ENCODE peak calls at places on chromosomes 12 and 14, in five cellular contexts. Z is prostate gland, D is GM12878, H is GM12892, L is transverse colon. B is an unnamed sample.

GRCh38 chr12:16165506-16165905 is 112.0 kb downstream of the SLC15A5 start:
- DNase-seq in Z (peak), H (no peak), D (no peak), L (peak), B (no peak)

GRCh38 chr14:76491172-76491930 is 115.4 kb downstream of the ESRRB start:
- DNase-seq in Z (no peak), L (no peak), H (no peak), D (no peak), B (no peak)

GRCh38 chr12:21521541-21521940 is 4.6 kb upstream of the SPX start:
- DNase-seq in H (no peak), Z (no peak), D (no peak), L (no peak), B (no peak)

GRCh38 chr14:32588448-32589320 is 259.6 kb downstream of the AKAP6 start:
- DNase-seq in L (no peak), D (no peak), H (no peak), Z (no peak), B (no peak)

GRCh38 chr14:100534528-100535286 is 52.5 kb downstream of the BEGAIN start:
- DNase-seq in H (peak), L (peak), D (no peak), Z (no peak), B (peak)

GRCh38 chr12:165862-166368 is 48.0 kb downstream of the SLC6A12 start:
- DNase-seq in Z (no peak), L (no peak), H (no peak), D (no peak), B (no peak)

GRCh38 chr14:76698191-76698590 is 63.1 kb upstream of the VASH1 start:
- DNase-seq in L (no peak), Z (no peak), H (no peak), D (no peak), B (no peak)

GRCh38 chr12:11039171-11039570 is 8.0 kb upstream of the TAS2R31 start:
- DNase-seq in H (no peak), Z (no peak), L (no peak), D (no peak), B (no peak)

GRCh38 chr12:45730116-45730841 is 773 bp downstream of the ARID2 start:
- DNase-seq in L (peak), D (no peak), Z (peak), H (no peak), B (peak)

GRCh38 chr12:65427646-65428045 is 149.2 kb downstream of the MSRB3 start:
- DNase-seq in Z (no peak), H (no peak), L (no peak), D (no peak), B (no peak)

GRCh38 chr12:123971770-123972447 is 722 bp downstream of the CCDC92 start:
- DNase-seq in L (peak), H (no peak), Z (peak), D (no peak), B (no peak)

GRCh38 chr12:65948320-65949008 is 124.2 kb downstream of the HMGA2 start:
- DNase-seq in D (no peak), Z (peak), H (no peak), L (peak), B (no peak)

GRCh38 chr14:102481791-102482238 is 27.8 kb downstream of the ANKRD9 start:
- DNase-seq in D (no peak), L (no peak), Z (peak), H (no peak), B (peak)

GRCh38 chr14:63276016-63276415 is 42.7 kb downstream of the GPHB5 start:
- DNase-seq in H (no peak), D (no peak), L (no peak), Z (no peak), B (no peak)

GRCh38 chr14:104335611-104336010 is 197.2 kb downstream of the KIF26A start:
- DNase-seq in H (no peak), Z (no peak), L (no peak), D (no peak), B (no peak)

GRCh38 chr12:120961604-120962486 is 16.5 kb upstream of the HNF1A start:
- DNase-seq in Z (peak), D (no peak), H (no peak), L (peak), B (no peak)

GRCh38 chr12:97493729-97494128 is 31.1 kb downstream of the RMST start:
- DNase-seq in H (no peak), Z (no peak), D (no peak), L (no peak), B (no peak)

GRCh38 chr12:42904683-42905418 is 315.3 kb upstream of the PRICKLE1 start:
- DNase-seq in L (no peak), Z (no peak), D (no peak), H (no peak), B (no peak)

GRCh38 chr12:102691773-102692555 is 211.6 kb upstream of the IGF1 start:
- DNase-seq in H (no peak), Z (no peak), D (no peak), L (no peak), B (no peak)

GRCh38 chr12:104352106-104352713 is 48.7 kb downstream of the EID3 start:
- DNase-seq in Z (no peak), D (no peak), L (no peak), H (no peak), B (no peak)

GRCh38 chr14:78345346-78345745 is 175.2 kb downstream of the NRXN3 start:
- DNase-seq in D (no peak), L (no peak), H (no peak), Z (no peak), B (no peak)

GRCh38 chr14:71688576-71688975 is 243.7 kb upstream of the RGS6 start:
- DNase-seq in D (no peak), H (no peak), L (no peak), Z (no peak), B (no peak)

GRCh38 chr14:37147310-37147875 is 25.0 kb downstream of the SLC25A21 start:
- DNase-seq in L (no peak), D (no peak), H (no peak), Z (no peak), B (no peak)

GRCh38 chr12:11014234-11014633 is 8.2 kb downstream of the TAS2R19 start:
- DNase-seq in H (no peak), L (no peak), D (no peak), Z (no peak), B (no peak)

GRCh38 chr14:96747608-96748007 is 49.6 kb upstream of the VRK1 start:
- DNase-seq in L (no peak), Z (no peak), H (no peak), D (no peak), B (no peak)

GRCh38 chr12:79983969-79984629 is 49.2 kb upstream of the PPP1R12A start:
- DNase-seq in H (no peak), Z (no peak), L (no peak), D (no peak), B (no peak)

GRCh38 chr14:22926316-22926715 is 2.9 kb downstream of the PRMT5 start:
- DNase-seq in H (no peak), Z (no peak), L (peak), D (no peak), B (no peak)

GRCh38 chr12:107106241-107107025 is 13.1 kb upstream of the CRY1 start:
- DNase-seq in H (no peak), D (no peak), Z (no peak), L (no peak), B (no peak)

GRCh38 chr12:3717283-3717974 is 35.5 kb downstream of the CRACR2A start:
- DNase-seq in H (no peak), D (no peak), Z (no peak), L (peak), B (no peak)

GRCh38 chr12:66453111-66453510 is 150.8 kb downstream of the HELB start:
- DNase-seq in L (no peak), D (no peak), Z (no peak), H (no peak), B (no peak)

DNA sequence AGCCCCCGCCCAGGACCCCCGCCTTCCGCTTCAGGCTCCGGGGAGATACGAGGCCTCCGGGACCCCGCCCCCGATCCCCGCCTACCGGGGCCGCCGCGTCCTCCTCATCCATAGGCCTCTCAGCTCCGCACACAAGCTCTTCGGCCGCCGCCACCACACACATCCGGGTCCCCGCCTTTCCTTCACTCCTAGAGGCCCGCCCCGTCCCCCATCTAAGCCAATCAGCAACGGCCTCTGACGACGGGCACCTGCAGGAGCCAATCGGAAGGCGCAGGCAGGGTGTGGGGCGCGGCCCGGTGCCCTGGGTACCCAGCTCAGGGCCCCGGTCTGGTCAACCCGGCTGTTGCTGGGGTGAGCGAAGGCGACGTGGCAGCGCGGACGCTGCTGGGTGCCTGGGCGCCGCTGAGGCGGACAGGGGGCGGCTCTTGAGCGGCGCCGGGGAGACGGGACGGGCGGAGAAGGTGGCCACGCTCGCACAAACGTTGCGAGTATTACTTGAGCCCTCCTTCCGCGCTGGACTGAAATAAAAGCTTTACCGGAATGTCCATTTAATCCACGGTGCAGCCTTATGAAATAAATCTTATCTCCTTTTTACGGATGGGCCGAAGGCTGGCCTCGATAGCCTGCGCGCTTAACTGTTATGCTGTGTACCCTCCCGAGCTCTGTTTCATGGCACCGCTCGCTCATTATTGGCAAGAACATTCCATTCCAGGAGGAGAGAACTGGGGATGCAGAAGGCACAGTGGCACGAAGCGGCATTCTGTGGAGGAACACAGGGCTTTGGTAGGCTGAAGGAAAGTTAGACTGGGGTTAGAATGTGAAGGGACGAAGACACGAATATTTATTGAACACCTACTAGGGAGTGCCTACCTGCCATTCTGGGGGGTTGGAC is at the start of gene SPRYD3:
- DNase-seq in L (peak), Z (peak), H (peak), D (peak), B (peak)
- TF ChIP-seq POLR2A in L (peak), Z (peak), H (peak), D (peak), B (peak)

GRCh38 chr14:68905107-68905895 is 73.8 kb downstream of the ACTN1 start:
- DNase-seq in Z (no peak), D (no peak), H (no peak), L (no peak), B (no peak)
- TF ChIP-seq POLR2AphosphoS5 in Z (no peak), D (no peak), H (no peak), L (no peak), B (no peak)

GRCh38 chr12:112904571-112904970 is 2.2 kb upstream of the OAS1 start:
- DNase-seq in D (no peak), Z (no peak), H (no peak), L (no peak), B (no peak)

GRCh38 chr12:112908548-112908947 is 1.8 kb downstream of the OAS1 start:
- DNase-seq in D (no peak), Z (no peak), H (no peak), L (no peak), B (no peak)

GRCh38 chr12:112905451-112906089 is 1.2 kb upstream of the OAS1 start:
- DNase-seq in Z (no peak), L (no peak), D (no peak), H (no peak), B (no peak)

GRCh38 chr12:112907415-112908157 is 824 bp downstream of the OAS1 start:
- DNase-seq in L (peak), H (peak), Z (no peak), D (peak), B (no peak)

DNA sequence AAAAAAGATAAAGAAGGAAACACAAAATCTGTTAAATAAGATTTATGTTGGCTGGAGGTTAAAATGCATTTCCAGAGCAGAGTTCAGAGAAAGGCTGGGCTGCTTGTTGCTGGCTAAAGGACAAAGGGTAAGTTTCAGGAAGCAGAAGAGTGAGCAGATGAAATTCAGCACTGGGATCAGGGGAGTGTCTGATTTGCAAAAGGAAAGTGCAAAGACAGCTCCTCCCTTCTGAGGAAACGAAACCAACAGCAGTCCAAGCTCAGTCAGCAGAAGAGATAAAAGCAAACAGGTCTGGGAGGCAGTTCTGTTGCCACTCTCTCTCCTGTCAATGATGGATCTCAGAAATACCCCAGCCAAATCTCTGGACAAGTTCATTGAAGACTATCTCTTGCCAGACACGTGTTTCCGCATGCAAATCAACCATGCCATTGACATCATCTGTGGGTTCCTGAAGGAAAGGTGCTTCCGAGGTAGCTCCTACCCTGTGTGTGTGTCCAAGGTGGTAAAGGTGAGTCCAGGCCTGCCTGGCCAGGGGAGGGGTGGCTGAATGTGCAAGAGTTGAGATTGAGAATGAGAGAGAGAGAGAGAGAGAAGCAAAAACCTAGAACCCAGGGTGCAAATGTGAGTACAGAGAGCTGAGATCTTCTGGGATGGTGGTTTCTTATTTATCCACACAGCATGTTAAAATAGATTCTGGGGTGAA is at the start of gene OAS1:
- DNase-seq in D (peak), L (peak), H (peak), Z (peak), B (no peak)
- TF ChIP-seq POLR2A in D (peak), L (peak), H (peak), Z (peak), B (no peak)

GRCh38 chr12:52243264-52243773 is 10.3 kb downstream of the KRT7 start:
- DNase-seq in H (no peak), Z (peak), D (no peak), L (no peak), B (peak)
- TF ChIP-seq POLR2AphosphoS5 in H (no peak), Z (peak), D (no peak), L (no peak), B (no peak)

GRCh38 chr12:77559400-77560074 is 271.2 kb upstream of the NAV3 start:
- DNase-seq in Z (no peak), L (no peak), H (no peak), D (no peak), B (peak)

GRCh38 chr12:77560714-77561113 is 270.0 kb upstream of the NAV3 start:
- DNase-seq in D (no peak), Z (no peak), L (no peak), H (no peak), B (no peak)
- TF ChIP-seq POLR2A in D (no peak), Z (no peak), L (no peak), H (no peak), B (no peak)

DNA sequence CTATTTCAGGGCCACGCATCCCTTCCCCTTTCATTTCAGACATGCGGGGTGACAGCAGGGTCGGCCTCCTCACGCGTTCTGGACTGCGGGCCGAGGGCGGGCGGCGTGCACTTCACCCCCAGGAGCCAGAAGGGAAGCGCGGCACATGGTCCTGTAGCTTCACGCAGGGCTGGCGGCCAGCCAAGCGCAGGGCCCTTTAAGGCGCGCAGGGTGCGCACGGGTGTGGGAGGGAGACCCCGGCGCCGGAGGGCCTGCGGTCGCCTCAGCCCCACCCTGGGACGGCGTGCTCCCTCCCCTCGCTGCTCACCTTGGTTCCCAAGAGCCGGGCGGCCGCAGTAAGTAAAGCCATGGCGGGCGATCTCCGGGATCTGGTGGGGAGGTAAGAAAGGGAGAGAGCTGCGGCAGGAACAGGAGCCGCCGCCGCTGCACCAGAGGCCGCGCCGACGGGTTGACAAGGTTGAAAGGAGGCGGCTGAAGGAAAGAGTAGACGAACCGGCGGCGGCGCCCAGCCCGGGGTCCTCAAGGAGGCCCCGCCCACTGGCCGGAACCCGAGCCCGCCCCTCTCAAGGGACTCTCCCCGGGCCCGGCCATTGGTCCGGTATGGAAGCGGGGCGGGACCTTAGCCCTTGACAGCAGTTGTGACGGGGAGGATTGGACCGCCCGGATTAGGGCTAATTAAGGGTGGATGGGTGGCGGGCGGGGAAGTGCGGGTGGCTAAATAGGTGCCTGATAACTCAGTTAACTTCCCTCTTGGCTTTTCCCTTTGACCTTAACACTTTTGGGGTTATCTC is at the start of gene CS:
- DNase-seq in H (peak), D (peak), L (peak), Z (peak), B (peak)
- TF ChIP-seq POLR2AphosphoS5 in H (peak), D (peak), L (peak), Z (peak), B (peak)

GRCh38 chr12:12266389-12266872 is 413 bp downstream of the LRP6 start:
- DNase-seq in H (no peak), Z (peak), D (no peak), L (peak), B (no peak)

GRCh38 chr12:12267801-12268200 is 957 bp upstream of the LRP6 start:
- DNase-seq in D (no peak), H (no peak), Z (no peak), L (no peak), B (no peak)

GRCh38 chr12:12265571-12266388 is 1.1 kb downstream of the LRP6 start:
- DNase-seq in H (no peak), D (no peak), Z (peak), L (no peak), B (no peak)

GRCh38 chr12:12265035-12265434 is 1.8 kb downstream of the LRP6 start:
- DNase-seq in H (no peak), D (no peak), Z (no peak), L (no peak), B (no peak)

DNA sequence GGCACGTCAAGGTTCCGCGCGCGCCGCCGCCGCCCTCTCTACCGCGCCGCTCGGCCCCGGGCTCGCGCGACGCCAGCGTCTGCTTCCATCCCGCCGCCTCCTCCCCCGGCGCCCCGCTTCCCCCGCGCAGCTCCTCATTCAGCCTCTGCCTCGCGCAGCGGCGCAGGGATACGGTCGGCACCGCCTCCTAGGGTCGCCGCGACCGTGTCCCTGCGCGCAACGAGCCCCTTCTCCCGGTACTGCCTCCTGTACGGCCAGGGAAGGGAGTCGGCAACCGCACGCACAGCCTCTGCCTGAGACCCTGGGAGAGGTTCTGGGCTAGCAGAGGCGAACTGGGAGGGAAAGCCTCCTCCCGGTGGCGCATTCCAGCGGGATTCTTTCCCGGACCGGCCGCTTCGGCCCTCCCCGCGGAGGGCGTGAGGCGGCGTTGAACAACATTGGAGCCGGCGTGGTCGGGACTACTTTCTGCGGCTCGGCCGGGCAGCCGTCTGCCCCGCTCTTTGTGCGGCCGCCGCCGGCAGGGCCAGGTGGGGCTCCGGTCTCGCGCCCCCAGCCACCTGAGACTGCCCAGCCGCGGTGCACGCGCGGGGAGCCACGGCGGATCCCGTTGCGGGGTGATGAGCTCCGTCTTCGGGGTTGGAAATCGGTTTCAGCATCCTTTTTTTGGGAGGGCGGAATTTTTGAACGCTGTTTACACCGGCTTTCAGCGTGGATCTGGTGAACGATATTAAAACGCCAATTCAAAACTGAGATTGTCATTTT is at the start of gene LRP6:
- DNase-seq in L (peak), Z (peak), D (peak), H (peak), B (peak)
- TF ChIP-seq POLR2A in L (peak), Z (peak), D (peak), H (peak), B (no peak)

GRCh38 chr14:21350539-21350938 is 33.3 kb downstream of the SUPT16H start:
- DNase-seq in Z (no peak), H (no peak), D (no peak), L (no peak), B (no peak)
- TF ChIP-seq POLR2AphosphoS5 in Z (no peak), H (peak), D (no peak), L (no peak), B (no peak)

B was measured in spleen.